ENCODE peak calls at places on chromosomes 16 and 17, in four cellular contexts. X is MG63; U is RCC 7860; M is central memory CD4-positive, alpha-beta T cell. E is an unnamed sample.

GRCh38 chr16:13245713-13246377 is 344.4 kb downstream of the SHISA9 start:
- DNase-seq in M (no peak), X (no peak), U (no peak), E (no peak)

GRCh38 chr16:56871172-56871593 is 6.2 kb downstream of the SLC12A3 start:
- DNase-seq in U (peak), X (peak), M (no peak), E (no peak)

GRCh38 chr16:14458576-14458975 is 171.5 kb downstream of the PARN start:
- DNase-seq in X (no peak), M (no peak), U (no peak), E (no peak)

GRCh38 chr17:37386462-37386861 is 10.7 kb downstream of the C17orf78 start:
- DNase-seq in U (no peak), X (no peak), M (no peak), E (no peak)

GRCh38 chr16:68031951-68032350 is 8.9 kb downstream of the DUS2 start:
- DNase-seq in U (peak), X (peak), M (no peak), E (no peak)

GRCh38 chr17:1467898-1468492 is 12.0 kb upstream of the CRK start:
- DNase-seq in U (no peak), X (no peak), M (no peak), E (no peak)

GRCh38 chr17:39196820-39197331 is 593 bp downstream of the CACNB1 start:
- DNase-seq in U (peak), M (no peak), X (peak), E (peak)

GRCh38 chr17:8166731-8167130 is 4.0 kb upstream of the VAMP2 start:
- DNase-seq in M (no peak), U (no peak), X (no peak), E (no peak)

GRCh38 chr16:50473375-50473945 is 74.7 kb upstream of the NKD1 start:
- DNase-seq in M (no peak), U (peak), X (no peak), E (peak)

GRCh38 chr17:7289256-7290032 is 5.0 kb downstream of the YBX2 start:
- DNase-seq in X (no peak), M (no peak), U (no peak), E (no peak)